ENCODE peak calls at places on chromosomes 1 and 21, in five cellular contexts. One of them, this sample, is unnamed.

GRCh38 chr1:30249446-30250337 is 473.7 kb downstream of the MATN1 start:
- DNase-seq in IMR-90: no peak
- DNase-seq in hepatocyte: no peak
- DNase-seq in endothelial cell of umbilical vein: no peak
- DNase-seq in OCI-LY7: no peak
- DNase-seq in this sample: no peak

GRCh38 chr1:244968431-244968830 is 104.1 kb upstream of the HNRNPU start:
- DNase-seq in IMR-90: no peak
- DNase-seq in hepatocyte: no peak
- DNase-seq in endothelial cell of umbilical vein: peak
- DNase-seq in OCI-LY7: no peak
- DNase-seq in this sample: no peak

GRCh38 chr21:20999567-21000169 is 1.5 kb downstream of the NCAM2 start:
- DNase-seq in IMR-90: peak
- DNase-seq in hepatocyte: peak
- DNase-seq in endothelial cell of umbilical vein: peak
- DNase-seq in OCI-LY7: peak
- DNase-seq in this sample: peak

GRCh38 chr21:33688343-33688742 is 46.0 kb downstream of the ITSN1 start:
- DNase-seq in IMR-90: no peak
- DNase-seq in hepatocyte: no peak
- DNase-seq in endothelial cell of umbilical vein: no peak
- DNase-seq in OCI-LY7: no peak
- DNase-seq in this sample: no peak

GRCh38 chr1:244599937-244600350 is 53.0 kb upstream of the DESI2 start:
- DNase-seq in IMR-90: peak
- DNase-seq in hepatocyte: peak
- DNase-seq in endothelial cell of umbilical vein: peak
- DNase-seq in OCI-LY7: no peak
- DNase-seq in this sample: no peak

GRCh38 chr1:165688046-165688445 is 10.3 kb downstream of the ALDH9A1 start:
- DNase-seq in IMR-90: no peak
- DNase-seq in hepatocyte: no peak
- DNase-seq in endothelial cell of umbilical vein: no peak
- DNase-seq in OCI-LY7: no peak
- DNase-seq in this sample: no peak

GRCh38 chr21:45709696-45710268 is 66.3 kb downstream of the PCBP3 start:
- DNase-seq in IMR-90: no peak
- DNase-seq in hepatocyte: no peak
- DNase-seq in endothelial cell of umbilical vein: no peak
- DNase-seq in OCI-LY7: no peak
- DNase-seq in this sample: no peak

GRCh38 chr1:196774195-196774594 is 445 bp upstream of the CFHR3 start:
- DNase-seq in IMR-90: no peak
- DNase-seq in hepatocyte: no peak
- DNase-seq in endothelial cell of umbilical vein: no peak
- DNase-seq in OCI-LY7: no peak
- DNase-seq in this sample: no peak

GRCh38 chr1:228007801-228008341 is 1.1 kb downstream of the WNT3A start:
- DNase-seq in IMR-90: no peak
- DNase-seq in hepatocyte: no peak
- DNase-seq in endothelial cell of umbilical vein: no peak
- DNase-seq in OCI-LY7: no peak
- DNase-seq in this sample: no peak

GRCh38 chr1:87437663-87438295 is 109.1 kb downstream of the LMO4 start:
- DNase-seq in IMR-90: no peak
- DNase-seq in hepatocyte: no peak
- DNase-seq in endothelial cell of umbilical vein: no peak
- DNase-seq in OCI-LY7: no peak
- DNase-seq in this sample: no peak

GRCh38 chr1:55131801-55132200 is 83.4 kb downstream of the USP24 start:
- DNase-seq in IMR-90: peak
- DNase-seq in hepatocyte: no peak
- DNase-seq in endothelial cell of umbilical vein: peak
- DNase-seq in OCI-LY7: no peak
- DNase-seq in this sample: no peak

GRCh38 chr1:225762002-225762441 is 15.6 kb upstream of the SRP9 start:
- DNase-seq in IMR-90: peak
- DNase-seq in hepatocyte: peak
- DNase-seq in endothelial cell of umbilical vein: no peak
- DNase-seq in OCI-LY7: no peak
- DNase-seq in this sample: no peak

GRCh38 chr1:46508760-46509159 is 19.1 kb downstream of the DMBX1 start:
- DNase-seq in IMR-90: peak
- DNase-seq in hepatocyte: no peak
- DNase-seq in endothelial cell of umbilical vein: no peak
- DNase-seq in OCI-LY7: no peak
- DNase-seq in this sample: no peak

GRCh38 chr1:201693887-201694614 is 134.9 kb upstream of the IPO9 start:
- DNase-seq in IMR-90: no peak
- DNase-seq in hepatocyte: no peak
- DNase-seq in endothelial cell of umbilical vein: no peak
- DNase-seq in OCI-LY7: no peak
- DNase-seq in this sample: no peak

GRCh38 chr1:164563821-164564251 is 4.9 kb downstream of the PBX1 start:
- DNase-seq in IMR-90: no peak
- DNase-seq in hepatocyte: no peak
- DNase-seq in endothelial cell of umbilical vein: peak
- DNase-seq in OCI-LY7: no peak
- DNase-seq in this sample: no peak

GRCh38 chr21:35002879-35003722 is 46.0 kb downstream of the RUNX1 start:
- DNase-seq in IMR-90: peak
- DNase-seq in hepatocyte: no peak
- DNase-seq in endothelial cell of umbilical vein: no peak
- DNase-seq in OCI-LY7: no peak
- DNase-seq in this sample: no peak

GRCh38 chr1:10457910-10458309 is 8.1 kb downstream of the CORT start:
- DNase-seq in IMR-90: no peak
- DNase-seq in hepatocyte: no peak
- DNase-seq in endothelial cell of umbilical vein: peak
- DNase-seq in OCI-LY7: no peak
- DNase-seq in this sample: no peak

GRCh38 chr1:99558539-99558938 is 87.4 kb upstream of the PALMD start:
- DNase-seq in IMR-90: peak
- DNase-seq in hepatocyte: no peak
- DNase-seq in endothelial cell of umbilical vein: peak
- DNase-seq in OCI-LY7: no peak
- DNase-seq in this sample: no peak

GRCh38 chr1:6570987-6571386 is 8.8 kb upstream of the ZBTB48 start:
- DNase-seq in IMR-90: no peak
- DNase-seq in hepatocyte: no peak
- DNase-seq in endothelial cell of umbilical vein: no peak
- DNase-seq in OCI-LY7: no peak
- DNase-seq in this sample: no peak

GRCh38 chr1:6574818-6575217 is 5.0 kb upstream of the ZBTB48 start:
- DNase-seq in IMR-90: no peak
- DNase-seq in hepatocyte: no peak
- DNase-seq in endothelial cell of umbilical vein: no peak
- DNase-seq in OCI-LY7: no peak
- DNase-seq in this sample: no peak

GRCh38 chr1:6574025-6574620 is 5.7 kb upstream of the ZBTB48 start:
- DNase-seq in IMR-90: peak
- DNase-seq in hepatocyte: no peak
- DNase-seq in endothelial cell of umbilical vein: no peak
- DNase-seq in OCI-LY7: no peak
- DNase-seq in this sample: no peak

GRCh38 chr1:6570066-6570465 is 9.7 kb upstream of the ZBTB48 start:
- DNase-seq in IMR-90: no peak
- DNase-seq in hepatocyte: no peak
- DNase-seq in endothelial cell of umbilical vein: no peak
- DNase-seq in OCI-LY7: peak
- DNase-seq in this sample: no peak

GRCh38 chr1:6572653-6573383 is 7.0 kb upstream of the ZBTB48 start:
- DNase-seq in IMR-90: no peak
- DNase-seq in hepatocyte: no peak
- DNase-seq in endothelial cell of umbilical vein: no peak
- DNase-seq in OCI-LY7: no peak
- DNase-seq in this sample: no peak
- H2AFZ ChIP-seq in IMR-90: no peak
- H2AFZ ChIP-seq in hepatocyte: no peak
- H2AFZ ChIP-seq in endothelial cell of umbilical vein: no peak
- H2AFZ ChIP-seq in OCI-LY7: no peak
- H2AFZ ChIP-seq in this sample: no peak

GRCh38 chr1:154436433-154436832 is 31.3 kb downstream of the IL6R start:
- DNase-seq in IMR-90: no peak
- DNase-seq in hepatocyte: no peak
- DNase-seq in endothelial cell of umbilical vein: no peak
- DNase-seq in OCI-LY7: no peak
- DNase-seq in this sample: no peak

GRCh38 chr1:154431586-154432373 is 26.6 kb downstream of the IL6R start:
- DNase-seq in IMR-90: peak
- DNase-seq in hepatocyte: peak
- DNase-seq in endothelial cell of umbilical vein: peak
- DNase-seq in OCI-LY7: no peak
- DNase-seq in this sample: no peak

GRCh38 chr1:154433161-154433681 is 28.1 kb downstream of the IL6R start:
- DNase-seq in IMR-90: no peak
- DNase-seq in hepatocyte: no peak
- DNase-seq in endothelial cell of umbilical vein: no peak
- DNase-seq in OCI-LY7: no peak
- DNase-seq in this sample: no peak

GRCh38 chr1:154434346-154435075 is 29.4 kb downstream of the IL6R start:
- DNase-seq in IMR-90: no peak
- DNase-seq in hepatocyte: no peak
- DNase-seq in endothelial cell of umbilical vein: no peak
- DNase-seq in OCI-LY7: no peak
- DNase-seq in this sample: no peak

GRCh38 chr1:154435801-154436200 is 30.7 kb downstream of the IL6R start:
- DNase-seq in IMR-90: no peak
- DNase-seq in hepatocyte: no peak
- DNase-seq in endothelial cell of umbilical vein: no peak
- DNase-seq in OCI-LY7: no peak
- DNase-seq in this sample: no peak
- TF ChIP-seq CTCF in IMR-90: no peak
- TF ChIP-seq CTCF in hepatocyte: no peak
- TF ChIP-seq CTCF in endothelial cell of umbilical vein: no peak
- TF ChIP-seq CTCF in OCI-LY7: no peak
- TF ChIP-seq CTCF in this sample: no peak

GRCh38 chr21:38441153-38441552 is 57.1 kb downstream of the ERG start:
- DNase-seq in IMR-90: no peak
- DNase-seq in hepatocyte: no peak
- DNase-seq in endothelial cell of umbilical vein: no peak
- DNase-seq in OCI-LY7: no peak
- DNase-seq in this sample: no peak

GRCh38 chr21:38439336-38439900 is 58.9 kb downstream of the ERG start:
- DNase-seq in IMR-90: no peak
- DNase-seq in hepatocyte: no peak
- DNase-seq in endothelial cell of umbilical vein: no peak
- DNase-seq in OCI-LY7: no peak
- DNase-seq in this sample: no peak

GRCh38 chr21:38440746-38441145 is 57.5 kb downstream of the ERG start:
- DNase-seq in IMR-90: peak
- DNase-seq in hepatocyte: peak
- DNase-seq in endothelial cell of umbilical vein: peak
- DNase-seq in OCI-LY7: no peak
- DNase-seq in this sample: no peak

GRCh38 chr21:38438476-38438893 is 59.8 kb downstream of the ERG start:
- DNase-seq in IMR-90: peak
- DNase-seq in hepatocyte: peak
- DNase-seq in endothelial cell of umbilical vein: peak
- DNase-seq in OCI-LY7: no peak
- DNase-seq in this sample: no peak

DNA sequence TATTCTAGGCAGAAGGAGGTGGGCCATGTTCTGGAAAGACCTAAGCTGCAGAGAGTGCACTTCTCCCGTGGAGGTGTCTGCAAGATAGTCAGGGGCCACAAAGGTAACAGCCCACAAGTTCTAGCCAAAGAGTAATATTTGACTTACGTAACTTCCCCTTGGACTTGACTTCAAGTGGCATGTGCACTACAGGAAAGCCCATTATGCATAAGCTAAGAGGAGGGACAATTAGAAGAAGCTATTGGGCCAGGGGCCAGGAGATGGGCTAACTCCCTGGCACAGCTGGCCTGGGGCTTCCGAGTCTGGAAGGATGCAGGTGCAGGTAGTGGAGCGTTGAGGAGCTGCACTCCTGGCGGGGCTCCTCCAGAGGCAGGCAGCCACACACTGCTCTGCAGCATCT is 58.3 kb downstream of the ERG start:
- DNase-seq in IMR-90: no peak
- DNase-seq in hepatocyte: no peak
- DNase-seq in endothelial cell of umbilical vein: no peak
- DNase-seq in OCI-LY7: no peak
- DNase-seq in this sample: no peak
- H2AFZ ChIP-seq in IMR-90: no peak
- H2AFZ ChIP-seq in hepatocyte: no peak
- H2AFZ ChIP-seq in endothelial cell of umbilical vein: no peak
- H2AFZ ChIP-seq in OCI-LY7: no peak
- H2AFZ ChIP-seq in this sample: no peak

DNA sequence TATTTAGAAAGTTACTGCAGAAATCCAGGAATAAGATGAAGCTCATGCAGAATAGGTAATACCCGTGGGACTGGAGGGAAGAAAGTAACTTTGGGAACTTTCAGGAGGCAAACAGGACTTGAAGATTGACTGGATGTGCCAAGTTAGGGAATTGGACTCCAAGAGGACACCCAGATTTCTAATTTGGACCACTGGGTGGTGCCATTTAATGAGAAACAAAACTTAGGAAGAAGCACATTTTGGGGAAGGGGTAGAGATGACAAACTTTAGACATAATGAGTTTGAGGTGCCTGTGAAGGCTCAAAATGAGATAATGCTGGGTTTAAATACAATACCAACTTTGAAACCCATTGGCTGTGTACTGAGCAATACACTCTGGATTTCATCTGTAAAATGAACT is 3.3 kb upstream of the B4GALT3 start:
- DNase-seq in IMR-90: no peak
- DNase-seq in hepatocyte: no peak
- DNase-seq in endothelial cell of umbilical vein: no peak
- DNase-seq in OCI-LY7: peak
- DNase-seq in this sample: no peak
- TF ChIP-seq CTCF in IMR-90: peak
- TF ChIP-seq CTCF in hepatocyte: peak
- TF ChIP-seq CTCF in endothelial cell of umbilical vein: peak
- TF ChIP-seq CTCF in OCI-LY7: peak
- TF ChIP-seq CTCF in this sample: peak

GRCh38 chr1:26389604-26390247 is 17.2 kb upstream of the ZNF683 start:
- DNase-seq in IMR-90: no peak
- DNase-seq in hepatocyte: no peak
- DNase-seq in endothelial cell of umbilical vein: no peak
- DNase-seq in OCI-LY7: no peak
- DNase-seq in this sample: no peak
- H2AFZ ChIP-seq in IMR-90: no peak
- H2AFZ ChIP-seq in hepatocyte: no peak
- H2AFZ ChIP-seq in endothelial cell of umbilical vein: no peak
- H2AFZ ChIP-seq in OCI-LY7: no peak
- H2AFZ ChIP-seq in this sample: no peak

GRCh38 chr1:204619721-204620120 is 65.8 kb downstream of the LRRN2 start:
- DNase-seq in IMR-90: no peak
- DNase-seq in hepatocyte: no peak
- DNase-seq in endothelial cell of umbilical vein: no peak
- DNase-seq in OCI-LY7: no peak
- DNase-seq in this sample: no peak
- TF ChIP-seq CTCF in IMR-90: no peak
- TF ChIP-seq CTCF in hepatocyte: peak
- TF ChIP-seq CTCF in endothelial cell of umbilical vein: no peak
- TF ChIP-seq CTCF in OCI-LY7: peak
- TF ChIP-seq CTCF in this sample: peak

GRCh38 chr1:205365945-205366463 is 9.3 kb upstream of the KLHDC8A start:
- DNase-seq in IMR-90: no peak
- DNase-seq in hepatocyte: no peak
- DNase-seq in endothelial cell of umbilical vein: no peak
- DNase-seq in OCI-LY7: no peak
- DNase-seq in this sample: no peak
- H2AFZ ChIP-seq in IMR-90: peak
- H2AFZ ChIP-seq in hepatocyte: peak
- H2AFZ ChIP-seq in endothelial cell of umbilical vein: no peak
- H2AFZ ChIP-seq in OCI-LY7: no peak
- H2AFZ ChIP-seq in this sample: no peak

GRCh38 chr1:2203671-2204383 is 9.3 kb upstream of the FAAP20 start:
- DNase-seq in IMR-90: no peak
- DNase-seq in hepatocyte: no peak
- DNase-seq in endothelial cell of umbilical vein: no peak
- DNase-seq in OCI-LY7: no peak
- DNase-seq in this sample: no peak
- TF ChIP-seq CTCF in IMR-90: no peak
- TF ChIP-seq CTCF in hepatocyte: no peak
- TF ChIP-seq CTCF in endothelial cell of umbilical vein: no peak
- TF ChIP-seq CTCF in OCI-LY7: no peak
- TF ChIP-seq CTCF in this sample: no peak